ENCODE peak calls at places on chromosomes 5 and 9, in ten cellular contexts. F, C, T, E, R, G, Q, W, A and M are unnamed samples.
A peak's percentile ranks its signal among the peaks of the same experiment; 100 is the strongest.

GRCh38 chr9:130866474-130866965 is 30.1 kb downstream of the QRFP start:
- DNase-seq in F (peak; percentile 86), C (peak; percentile 33), T (peak; percentile 82), E (peak; percentile 76), R (peak; percentile 85), G (peak; percentile 92), Q (peak; percentile 95), W (peak; percentile 86), A (peak; percentile 82), M (peak; percentile 74)

GRCh38 chr5:143554918-143555477 is 151.5 kb upstream of the NR3C1 start:
- DNase-seq in F (no peak), C (no peak), T (peak; percentile 56), E (no peak), R (no peak), G (no peak), Q (no peak), W (no peak), A (peak; percentile 68), M (peak; percentile 60)

GRCh38 chr9:68702493-68702892 is 2.5 kb upstream of the PIP5K1B start:
- DNase-seq in F (no peak), C (no peak), T (no peak), E (no peak), R (no peak), G (no peak), Q (no peak), W (no peak), A (no peak), M (no peak)

GRCh38 chr9:117234178-117234577 is 180.7 kb downstream of the ASTN2 start:
- DNase-seq in F (no peak), C (no peak), T (no peak), E (no peak), R (peak; percentile 10), G (no peak), Q (no peak), W (no peak), A (no peak), M (no peak)

GRCh38 chr5:124439609-124440008 is 306.8 kb downstream of the ZNF608 start:
- DNase-seq in F (no peak), C (no peak), T (no peak), E (no peak), R (no peak), G (no peak), Q (no peak), W (no peak), A (no peak), M (no peak)

GRCh38 chr5:87877495-87877894 is 391.1 kb downstream of the TMEM161B start:
- DNase-seq in F (no peak), C (no peak), T (no peak), E (no peak), R (no peak), G (peak; percentile 57), Q (no peak), W (no peak), A (no peak), M (no peak)

GRCh38 chr5:86329318-86329717 is 288.4 kb upstream of the COX7C start:
- DNase-seq in F (no peak), C (no peak), T (no peak), E (no peak), R (no peak), G (no peak), Q (no peak), W (no peak), A (no peak), M (no peak)

GRCh38 chr5:74248576-74248975 is 392.0 kb downstream of the ENC1 start:
- DNase-seq in F (no peak), C (no peak), T (no peak), E (no peak), R (no peak), G (no peak), Q (no peak), W (no peak), A (no peak), M (no peak)

GRCh38 chr9:131831380-131832165 is 91.7 kb upstream of the RAPGEF1 start:
- DNase-seq in F (no peak), C (no peak), T (no peak), E (no peak), R (no peak), G (no peak), Q (no peak), W (no peak), A (no peak), M (no peak)

GRCh38 chr9:121133104-121133816 is 58.5 kb downstream of the CNTRL start:
- DNase-seq in F (peak; percentile 56), C (peak; percentile 76), T (no peak), E (no peak), R (no peak), G (no peak), Q (no peak), W (no peak), A (no peak), M (no peak)

GRCh38 chr5:127228540-127229184 is 61.9 kb upstream of the MEGF10 start:
- DNase-seq in F (peak; percentile 7), C (no peak), T (no peak), E (no peak), R (no peak), G (peak; percentile 36), Q (peak; percentile 2), W (no peak), A (peak; percentile 6), M (no peak)

GRCh38 chr9:81535542-81536241 is 153.7 kb downstream of the TLE1 start:
- DNase-seq in F (no peak), C (no peak), T (peak; percentile 73), E (peak; percentile 83), R (peak; percentile 91), G (peak; percentile 90), Q (no peak), W (peak; percentile 16), A (peak; percentile 84), M (peak; percentile 80)

GRCh38 chr5:138449501-138450239 is 10.8 kb downstream of the REEP2 start:
- DNase-seq in F (peak; percentile 90), C (peak; percentile 71), T (peak; percentile 86), E (peak; percentile 87), R (peak; percentile 59), G (peak; percentile 94), Q (no peak), W (peak; percentile 76), A (peak; percentile 69), M (peak; percentile 37)

GRCh38 chr9:110427497-110428104 is 89.9 kb upstream of the TXNDC8 start:
- DNase-seq in F (peak; percentile 69), C (no peak), T (peak; percentile 52), E (no peak), R (no peak), G (peak; percentile 72), Q (peak; percentile 31), W (peak; percentile 32), A (peak; percentile 41), M (peak; percentile 20)

GRCh38 chr5:72121052-72121451 is 13.8 kb downstream of the MAP1B start:
- DNase-seq in F (no peak), C (no peak), T (no peak), E (no peak), R (no peak), G (no peak), Q (no peak), W (no peak), A (no peak), M (no peak)

GRCh38 chr5:35963381-35963843 is 25.0 kb upstream of the CAPSL start:
- DNase-seq in F (peak; percentile 11), C (no peak), T (peak; percentile 7), E (peak; percentile 43), R (no peak), G (peak; percentile 28), Q (no peak), W (no peak), A (no peak), M (no peak)

GRCh38 chr5:83653669-83654068 is 67.0 kb downstream of the HAPLN1 start:
- DNase-seq in F (no peak), C (no peak), T (no peak), E (no peak), R (no peak), G (no peak), Q (no peak), W (no peak), A (no peak), M (no peak)

GRCh38 chr9:125142560-125143376 is 560 bp downstream of the SCAI start:
- DNase-seq in F (peak; percentile 11), C (no peak), T (no peak), E (no peak), R (no peak), G (peak; percentile 46), Q (no peak), W (no peak), A (no peak), M (no peak)

GRCh38 chr5:172713113-172713808 is 57.7 kb downstream of the DUSP1 start:
- DNase-seq in F (peak; percentile 57), C (peak; percentile 69), T (no peak), E (peak; percentile 76), R (no peak), G (peak; percentile 66), Q (no peak), W (no peak), A (no peak), M (no peak)

GRCh38 chr5:170632985-170633234 is 129.1 kb downstream of the KCNIP1 start:
- DNase-seq in F (peak; percentile 45), C (peak; percentile 48), T (no peak), E (no peak), R (no peak), G (peak; percentile 87), Q (peak; percentile 76), W (no peak), A (no peak), M (no peak)
- H3K4me3 ChIP-seq in F (no peak overlapping the region), C (no peak overlapping the region), T (peak overlapping the region; percentile 13), E (peak overlapping the region; percentile 18), R (peak overlapping the region; percentile 55), G (peak overlapping the region; percentile 52), Q (peak overlapping the region; percentile 38), W (no peak overlapping the region), A (no peak overlapping the region), M (peak overlapping the region; percentile 37)

DNA sequence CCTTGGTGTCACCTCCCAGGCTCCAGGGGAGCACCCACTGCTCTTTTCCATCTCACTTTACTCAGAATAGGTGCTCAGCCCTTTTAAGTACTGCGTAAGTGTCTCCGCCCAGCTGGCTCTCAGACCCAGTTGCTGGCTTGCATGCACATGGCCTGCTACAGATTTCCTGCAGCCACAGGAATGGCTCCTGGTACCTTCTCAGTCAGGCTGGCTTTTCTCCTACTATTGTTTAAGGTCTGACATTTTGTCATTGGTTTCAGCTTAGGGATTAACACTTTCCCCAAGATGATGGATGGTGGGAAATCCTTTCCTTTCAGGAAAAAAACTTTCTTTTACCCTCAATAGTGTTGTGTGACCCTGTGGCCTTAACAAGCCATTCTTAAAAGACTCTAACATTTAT is 1652.3 kb upstream of the WWC1 start:
- DNase-seq in F (no peak), C (no peak), T (no peak), E (no peak), R (no peak), G (peak; percentile 50), Q (no peak), W (no peak), A (no peak), M (no peak)
- H3K4me3 ChIP-seq in F (no peak overlapping the region), C (no peak overlapping the region), T (no peak overlapping the region), E (no peak overlapping the region), R (no peak overlapping the region), G (no peak overlapping the region), Q (no peak overlapping the region), W (no peak overlapping the region), A (no peak overlapping the region), M (no peak overlapping the region)

GRCh38 chr5:132594170-132594569 is 37.4 kb downstream of the RAD50 start:
- DNase-seq in F (no peak), C (no peak), T (no peak), E (no peak), R (no peak), G (no peak), Q (no peak), W (no peak), A (no peak), M (no peak)
- H3K4me3 ChIP-seq in F (no peak overlapping the region), C (no peak overlapping the region), T (no peak overlapping the region), E (no peak overlapping the region), R (no peak overlapping the region), G (no peak overlapping the region), Q (no peak overlapping the region), W (no peak overlapping the region), A (no peak overlapping the region), M (no peak overlapping the region)

GRCh38 chr5:150446583-150446982 is 3.0 kb downstream of the RPS14 start:
- DNase-seq in F (no peak), C (no peak), T (no peak), E (no peak), R (no peak), G (no peak), Q (no peak), W (no peak), A (no peak), M (no peak)
- H3K4me3 ChIP-seq in F (no peak overlapping the region), C (no peak overlapping the region), T (no peak overlapping the region), E (no peak overlapping the region), R (no peak overlapping the region), G (no peak overlapping the region), Q (no peak overlapping the region), W (no peak overlapping the region), A (no peak overlapping the region), M (no peak overlapping the region)